ENCODE peak calls at places on chromosomes 7 and 10, in six cellular contexts. E is AG04450, N is foreskin fibroblast, L is gastrocnemius medialis, H is H9, Z is neural crest cell. P is an unnamed sample.
A peak's percentile ranks its signal among the peaks of the same experiment; 100 is the strongest.

GRCh38 chr10:93062499-93063216 is 2.1 kb downstream of the CYP26C1 start:
- DNase-seq in E (no peak), N (no peak), L (no peak), H (peak; percentile 71), Z (no peak), P (no peak)

GRCh38 chr7:51261950-51262795 is 54.4 kb downstream of the COBL start:
- DNase-seq in E (no peak), N (no peak), L (no peak), H (no peak), Z (no peak), P (no peak)

GRCh38 chr10:131492211-131492610 is 180.7 kb upstream of the TCERG1L start:
- DNase-seq in E (no peak), N (no peak), L (no peak), H (no peak), Z (no peak), P (no peak)

GRCh38 chr7:603152-603941 is 83.7 kb upstream of the PDGFA start:
- DNase-seq in E (no peak), N (no peak), L (no peak), H (no peak), Z (no peak), P (no peak)

GRCh38 chr10:125878957-125879835 is 1.9 kb downstream of the DHX32 start:
- DNase-seq in E (peak; percentile 80), N (peak; percentile 77), L (no peak), H (no peak), Z (no peak), P (no peak)

GRCh38 chr7:132019718-132020117 is 463.3 kb upstream of the PODXL start:
- DNase-seq in E (no peak), N (no peak), L (no peak), H (no peak), Z (no peak), P (no peak)

GRCh38 chr10:3196482-3196881 is 23.9 kb upstream of the PITRM1 start:
- DNase-seq in E (no peak), N (no peak), L (no peak), H (no peak), Z (no peak), P (no peak)

GRCh38 chr7:90192876-90193765 is 18.4 kb upstream of the STEAP2 start:
- DNase-seq in E (no peak), N (peak; percentile 25), L (no peak), H (no peak), Z (no peak), P (no peak)

GRCh38 chr7:108089381-108089780 is 40.8 kb downstream of the LAMB4 start:
- DNase-seq in E (no peak), N (no peak), L (no peak), H (no peak), Z (no peak), P (no peak)

GRCh38 chr10:100697070-100697469 is 48.3 kb upstream of the PAX2 start:
- DNase-seq in E (no peak), N (peak; percentile 39), L (no peak), H (no peak), Z (no peak), P (no peak)

GRCh38 chr10:8633909-8634308 is 579.4 kb downstream of the GATA3 start:
- DNase-seq in E (no peak), N (no peak), L (no peak), H (no peak), Z (no peak), P (no peak)

GRCh38 chr7:32364581-32364980 is 125.6 kb downstream of the LSM5 start:
- DNase-seq in E (no peak), N (no peak), L (no peak), H (no peak), Z (no peak), P (no peak)

GRCh38 chr7:262251-262572 is 27.8 kb upstream of the FOXL3 start:
- DNase-seq in E (no peak), N (no peak), L (no peak), H (no peak), Z (no peak), P (no peak)

GRCh38 chr7:116525298-116525912 is 569 bp downstream of the CAV1 start:
- DNase-seq in E (no peak), N (no peak), L (no peak), H (peak; percentile 56), Z (peak; percentile 14), P (no peak)

GRCh38 chr10:47035447-47036337 is 124.5 kb downstream of the PTPN20 start:
- DNase-seq in E (no peak), N (no peak), L (no peak), H (no peak), Z (no peak), P (no peak)

GRCh38 chr10:89522463-89522862 is 12.9 kb downstream of the SLC16A12 start:
- DNase-seq in E (no peak), N (peak; percentile 46), L (no peak), H (no peak), Z (no peak), P (no peak)

GRCh38 chr7:137771273-137771672 is 75.5 kb downstream of the DGKI start:
- DNase-seq in E (no peak), N (no peak), L (no peak), H (no peak), Z (no peak), P (no peak)

GRCh38 chr10:32328499-32328898 is 18.5 kb downstream of the EPC1 start:
- DNase-seq in E (no peak), N (no peak), L (no peak), H (no peak), Z (no peak), P (no peak)

GRCh38 chr10:97422921-97423420 is 3.0 kb upstream of the PGAM1 start:
- DNase-seq in E (no peak), N (peak; percentile 88), L (no peak), H (no peak), Z (no peak), P (no peak)

GRCh38 chr10:104406715-104407517 is 53.3 kb downstream of the CFAP58 start:
- DNase-seq in E (peak; percentile 3), N (peak; percentile 34), L (no peak), H (no peak), Z (no peak), P (no peak)
- TF ChIP-seq CTCF in E (peak; percentile 71), N (peak; percentile 71), L (no peak), H (peak; percentile 74), Z (peak; percentile 69), P (no peak)

GRCh38 chr10:29297678-29298077 is 8.8 kb downstream of the LYZL1 start:
- DNase-seq in E (no peak), N (no peak), L (no peak), H (no peak), Z (no peak), P (no peak)

GRCh38 chr10:29301359-29301910 is 12.6 kb downstream of the LYZL1 start:
- DNase-seq in E (no peak), N (no peak), L (no peak), H (no peak), Z (no peak), P (no peak)

DNA sequence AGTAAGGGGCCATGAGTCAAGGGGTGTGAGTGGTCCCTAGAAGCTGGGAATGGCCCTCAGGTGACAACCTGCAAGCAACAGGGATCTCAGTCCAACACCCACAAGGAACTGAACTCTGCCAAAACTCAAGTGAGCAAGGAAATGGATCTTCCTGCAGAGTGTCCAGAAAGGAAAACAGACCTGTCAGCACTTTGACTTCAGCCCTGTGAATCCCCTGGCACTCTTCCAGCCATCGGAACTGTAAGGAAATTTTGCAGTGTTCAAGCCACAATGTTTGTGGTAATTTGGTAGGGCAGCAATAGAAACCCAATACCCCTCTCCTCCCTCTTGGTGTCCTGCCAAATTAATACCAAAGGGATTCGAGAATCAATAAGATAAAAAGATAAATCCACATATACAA is 6.9 kb downstream of the LYZL1 start:
- DNase-seq in E (no peak), N (no peak), L (no peak), H (no peak), Z (no peak), P (no peak)
- TF ChIP-seq CTCF in E (no peak), N (no peak), L (no peak), H (no peak), Z (no peak), P (no peak)

GRCh38 chr7:121079425-121080169 is 91.1 kb downstream of the CPED1 start:
- DNase-seq in E (no peak), N (no peak), L (no peak), H (no peak), Z (no peak), P (no peak)
- TF ChIP-seq CTCF in E (peak; percentile 38), N (peak; percentile 32), L (no peak), H (no peak), Z (no peak), P (no peak)

GRCh38 chr7:44738876-44739665 is 9.6 kb upstream of the ZMIZ2 start:
- DNase-seq in E (no peak), N (no peak), L (no peak), H (no peak), Z (no peak), P (no peak)

GRCh38 chr7:44733708-44734481 is 14.8 kb upstream of the ZMIZ2 start:
- DNase-seq in E (peak; percentile 34), N (peak; percentile 73), L (no peak), H (no peak), Z (no peak), P (no peak)

GRCh38 chr7:44738031-44738730 is 10.5 kb upstream of the ZMIZ2 start:
- DNase-seq in E (no peak), N (no peak), L (no peak), H (no peak), Z (no peak), P (no peak)

GRCh38 chr7:44736896-44737295 is 11.8 kb upstream of the ZMIZ2 start:
- DNase-seq in E (no peak), N (no peak), L (no peak), H (no peak), Z (no peak), P (no peak)

GRCh38 chr7:44735403-44736165 is 13.1 kb upstream of the ZMIZ2 start:
- DNase-seq in E (peak; percentile 94), N (peak; percentile 94), L (no peak), H (no peak), Z (no peak), P (no peak)
- TF ChIP-seq CTCF in E (peak; percentile 10), N (no peak), L (no peak), H (no peak), Z (no peak), P (no peak)

GRCh38 chr7:127447326-127447945 is 54.9 kb upstream of the ZNF800 start:
- DNase-seq in E (peak; percentile 3), N (peak; percentile 6), L (no peak), H (peak; percentile 87), Z (no peak), P (peak; percentile 31)

GRCh38 chr7:127446842-127447241 is 54.3 kb upstream of the ZNF800 start:
- DNase-seq in E (no peak), N (no peak), L (no peak), H (no peak), Z (no peak), P (no peak)

GRCh38 chr7:127448566-127448965 is 56.1 kb upstream of the ZNF800 start:
- DNase-seq in E (no peak), N (no peak), L (no peak), H (no peak), Z (no peak), P (no peak)
- TF ChIP-seq CTCF in E (no peak), N (no peak), L (no peak), H (no peak), Z (no peak), P (no peak)

P was measured in activated B cell treated with CpG ODN at 0.5 μM for 24 hours.